ENCODE peak calls at places on chromosomes 2 and 18, in six cellular contexts. One of them, this sample, is unnamed.

GRCh38 chr18:525066-525797 is 24.7 kb upstream of the COLEC12 start:
- DNase-seq in central memory CD8-positive, alpha-beta T cell: no peak
- DNase-seq in HTR-8/SVneo: peak
- DNase-seq in NCI-H1417 treated with DMSO at 0.1 percent for 48 hours: no peak
- DNase-seq in stimulated activated CD8-positive, alpha-beta memory T cell treated with anti-CD3 and anti-CD28 coated beads, Interleukin-15, amount 100 ng/mL, for 1 hour: no peak
- DNase-seq in right cardiac atrium: no peak
- DNase-seq in this sample: no peak

GRCh38 chr2:230972046-230972445 is 23.9 kb upstream of the SPATA3 start:
- DNase-seq in central memory CD8-positive, alpha-beta T cell: no peak
- DNase-seq in HTR-8/SVneo: no peak
- DNase-seq in NCI-H1417 treated with DMSO at 0.1 percent for 48 hours: no peak
- DNase-seq in stimulated activated CD8-positive, alpha-beta memory T cell treated with anti-CD3 and anti-CD28 coated beads, Interleukin-15, amount 100 ng/mL, for 1 hour: no peak
- DNase-seq in right cardiac atrium: no peak
- DNase-seq in this sample: no peak

GRCh38 chr18:55116855-55117254 is 157.6 kb upstream of the CCDC68 start:
- DNase-seq in central memory CD8-positive, alpha-beta T cell: no peak
- DNase-seq in HTR-8/SVneo: no peak
- DNase-seq in NCI-H1417 treated with DMSO at 0.1 percent for 48 hours: no peak
- DNase-seq in stimulated activated CD8-positive, alpha-beta memory T cell treated with anti-CD3 and anti-CD28 coated beads, Interleukin-15, amount 100 ng/mL, for 1 hour: no peak
- DNase-seq in right cardiac atrium: no peak
- DNase-seq in this sample: no peak

GRCh38 chr2:159875083-159875482 is 77.1 kb upstream of the CD302 start:
- DNase-seq in central memory CD8-positive, alpha-beta T cell: no peak
- DNase-seq in HTR-8/SVneo: no peak
- DNase-seq in NCI-H1417 treated with DMSO at 0.1 percent for 48 hours: no peak
- DNase-seq in stimulated activated CD8-positive, alpha-beta memory T cell treated with anti-CD3 and anti-CD28 coated beads, Interleukin-15, amount 100 ng/mL, for 1 hour: no peak
- DNase-seq in right cardiac atrium: no peak
- DNase-seq in this sample: no peak

GRCh38 chr2:41896186-41896846 is 151.5 kb upstream of the PKDCC start:
- DNase-seq in central memory CD8-positive, alpha-beta T cell: peak
- DNase-seq in HTR-8/SVneo: no peak
- DNase-seq in NCI-H1417 treated with DMSO at 0.1 percent for 48 hours: no peak
- DNase-seq in stimulated activated CD8-positive, alpha-beta memory T cell treated with anti-CD3 and anti-CD28 coated beads, Interleukin-15, amount 100 ng/mL, for 1 hour: no peak
- DNase-seq in right cardiac atrium: no peak
- DNase-seq in this sample: no peak

GRCh38 chr2:108588070-108588668 is 53.9 kb downstream of the LIMS1 start:
- DNase-seq in central memory CD8-positive, alpha-beta T cell: no peak
- DNase-seq in HTR-8/SVneo: no peak
- DNase-seq in NCI-H1417 treated with DMSO at 0.1 percent for 48 hours: no peak
- DNase-seq in stimulated activated CD8-positive, alpha-beta memory T cell treated with anti-CD3 and anti-CD28 coated beads, Interleukin-15, amount 100 ng/mL, for 1 hour: no peak
- DNase-seq in right cardiac atrium: no peak
- DNase-seq in this sample: no peak

GRCh38 chr2:241811209-241811951 is 2.4 kb downstream of the NEU4 start:
- DNase-seq in central memory CD8-positive, alpha-beta T cell: no peak
- DNase-seq in HTR-8/SVneo: no peak
- DNase-seq in NCI-H1417 treated with DMSO at 0.1 percent for 48 hours: no peak
- DNase-seq in stimulated activated CD8-positive, alpha-beta memory T cell treated with anti-CD3 and anti-CD28 coated beads, Interleukin-15, amount 100 ng/mL, for 1 hour: no peak
- DNase-seq in right cardiac atrium: peak
- DNase-seq in this sample: no peak

GRCh38 chr18:2918761-2919550 is 72.2 kb downstream of the EMILIN2 start:
- DNase-seq in central memory CD8-positive, alpha-beta T cell: no peak
- DNase-seq in HTR-8/SVneo: no peak
- DNase-seq in NCI-H1417 treated with DMSO at 0.1 percent for 48 hours: no peak
- DNase-seq in stimulated activated CD8-positive, alpha-beta memory T cell treated with anti-CD3 and anti-CD28 coated beads, Interleukin-15, amount 100 ng/mL, for 1 hour: no peak
- DNase-seq in right cardiac atrium: no peak
- DNase-seq in this sample: no peak

GRCh38 chr18:6150481-6150880 is 255.2 kb upstream of the TMEM200C start:
- DNase-seq in central memory CD8-positive, alpha-beta T cell: no peak
- DNase-seq in HTR-8/SVneo: no peak
- DNase-seq in NCI-H1417 treated with DMSO at 0.1 percent for 48 hours: no peak
- DNase-seq in stimulated activated CD8-positive, alpha-beta memory T cell treated with anti-CD3 and anti-CD28 coated beads, Interleukin-15, amount 100 ng/mL, for 1 hour: no peak
- DNase-seq in right cardiac atrium: no peak
- DNase-seq in this sample: no peak

GRCh38 chr2:17442334-17442733 is 75.9 kb downstream of the RAD51AP2 start:
- DNase-seq in central memory CD8-positive, alpha-beta T cell: no peak
- DNase-seq in HTR-8/SVneo: no peak
- DNase-seq in NCI-H1417 treated with DMSO at 0.1 percent for 48 hours: no peak
- DNase-seq in stimulated activated CD8-positive, alpha-beta memory T cell treated with anti-CD3 and anti-CD28 coated beads, Interleukin-15, amount 100 ng/mL, for 1 hour: no peak
- DNase-seq in right cardiac atrium: no peak
- DNase-seq in this sample: no peak

GRCh38 chr2:230410861-230411464 is 5.0 kb upstream of the SP100 start:
- DNase-seq in central memory CD8-positive, alpha-beta T cell: no peak
- DNase-seq in HTR-8/SVneo: no peak
- DNase-seq in NCI-H1417 treated with DMSO at 0.1 percent for 48 hours: no peak
- DNase-seq in stimulated activated CD8-positive, alpha-beta memory T cell treated with anti-CD3 and anti-CD28 coated beads, Interleukin-15, amount 100 ng/mL, for 1 hour: no peak
- DNase-seq in right cardiac atrium: peak
- DNase-seq in this sample: no peak

GRCh38 chr18:26227051-26227672 is 917 bp downstream of the TAF4B start:
- DNase-seq in central memory CD8-positive, alpha-beta T cell: no peak
- DNase-seq in HTR-8/SVneo: peak
- DNase-seq in NCI-H1417 treated with DMSO at 0.1 percent for 48 hours: no peak
- DNase-seq in stimulated activated CD8-positive, alpha-beta memory T cell treated with anti-CD3 and anti-CD28 coated beads, Interleukin-15, amount 100 ng/mL, for 1 hour: no peak
- DNase-seq in right cardiac atrium: no peak
- DNase-seq in this sample: no peak

GRCh38 chr2:8125741-8126691 is 555.8 kb upstream of the ID2 start:
- DNase-seq in central memory CD8-positive, alpha-beta T cell: no peak
- DNase-seq in HTR-8/SVneo: no peak
- DNase-seq in NCI-H1417 treated with DMSO at 0.1 percent for 48 hours: no peak
- DNase-seq in stimulated activated CD8-positive, alpha-beta memory T cell treated with anti-CD3 and anti-CD28 coated beads, Interleukin-15, amount 100 ng/mL, for 1 hour: no peak
- DNase-seq in right cardiac atrium: peak
- DNase-seq in this sample: no peak

GRCh38 chr2:42964444-42965081 is 172.2 kb upstream of the HAAO start:
- DNase-seq in central memory CD8-positive, alpha-beta T cell: no peak
- DNase-seq in HTR-8/SVneo: peak
- DNase-seq in NCI-H1417 treated with DMSO at 0.1 percent for 48 hours: no peak
- DNase-seq in stimulated activated CD8-positive, alpha-beta memory T cell treated with anti-CD3 and anti-CD28 coated beads, Interleukin-15, amount 100 ng/mL, for 1 hour: no peak
- DNase-seq in right cardiac atrium: peak
- DNase-seq in this sample: no peak

GRCh38 chr2:181774601-181775179 is 94.4 kb upstream of the NEUROD1 start:
- DNase-seq in central memory CD8-positive, alpha-beta T cell: no peak
- DNase-seq in HTR-8/SVneo: no peak
- DNase-seq in NCI-H1417 treated with DMSO at 0.1 percent for 48 hours: no peak
- DNase-seq in stimulated activated CD8-positive, alpha-beta memory T cell treated with anti-CD3 and anti-CD28 coated beads, Interleukin-15, amount 100 ng/mL, for 1 hour: no peak
- DNase-seq in right cardiac atrium: no peak
- DNase-seq in this sample: no peak

GRCh38 chr2:28348149-28348567 is 44.5 kb upstream of the FOSL2 start:
- DNase-seq in central memory CD8-positive, alpha-beta T cell: peak
- DNase-seq in HTR-8/SVneo: no peak
- DNase-seq in NCI-H1417 treated with DMSO at 0.1 percent for 48 hours: no peak
- DNase-seq in stimulated activated CD8-positive, alpha-beta memory T cell treated with anti-CD3 and anti-CD28 coated beads, Interleukin-15, amount 100 ng/mL, for 1 hour: peak
- DNase-seq in right cardiac atrium: peak
- DNase-seq in this sample: no peak

GRCh38 chr18:63257453-63257852 is 62.1 kb downstream of the BCL2 start:
- DNase-seq in central memory CD8-positive, alpha-beta T cell: no peak
- DNase-seq in HTR-8/SVneo: no peak
- DNase-seq in NCI-H1417 treated with DMSO at 0.1 percent for 48 hours: no peak
- DNase-seq in stimulated activated CD8-positive, alpha-beta memory T cell treated with anti-CD3 and anti-CD28 coated beads, Interleukin-15, amount 100 ng/mL, for 1 hour: no peak
- DNase-seq in right cardiac atrium: no peak
- DNase-seq in this sample: no peak

GRCh38 chr2:58515827-58516574 is 274.9 kb upstream of the FANCL start:
- DNase-seq in central memory CD8-positive, alpha-beta T cell: no peak
- DNase-seq in HTR-8/SVneo: no peak
- DNase-seq in NCI-H1417 treated with DMSO at 0.1 percent for 48 hours: no peak
- DNase-seq in stimulated activated CD8-positive, alpha-beta memory T cell treated with anti-CD3 and anti-CD28 coated beads, Interleukin-15, amount 100 ng/mL, for 1 hour: no peak
- DNase-seq in right cardiac atrium: no peak
- DNase-seq in this sample: no peak

GRCh38 chr2:18599509-18600254 is 10.3 kb upstream of the NT5C1B start:
- DNase-seq in central memory CD8-positive, alpha-beta T cell: no peak
- DNase-seq in HTR-8/SVneo: no peak
- DNase-seq in NCI-H1417 treated with DMSO at 0.1 percent for 48 hours: no peak
- DNase-seq in stimulated activated CD8-positive, alpha-beta memory T cell treated with anti-CD3 and anti-CD28 coated beads, Interleukin-15, amount 100 ng/mL, for 1 hour: no peak
- DNase-seq in right cardiac atrium: no peak
- DNase-seq in this sample: no peak

GRCh38 chr2:170369894-170370293 is 191.9 kb downstream of the MYO3B start:
- DNase-seq in central memory CD8-positive, alpha-beta T cell: no peak
- DNase-seq in HTR-8/SVneo: no peak
- DNase-seq in NCI-H1417 treated with DMSO at 0.1 percent for 48 hours: no peak
- DNase-seq in stimulated activated CD8-positive, alpha-beta memory T cell treated with anti-CD3 and anti-CD28 coated beads, Interleukin-15, amount 100 ng/mL, for 1 hour: no peak
- DNase-seq in right cardiac atrium: no peak
- DNase-seq in this sample: no peak

GRCh38 chr2:288002-288742 is at the start of gene ALKAL2:
- DNase-seq in central memory CD8-positive, alpha-beta T cell: no peak
- DNase-seq in HTR-8/SVneo: no peak
- DNase-seq in NCI-H1417 treated with DMSO at 0.1 percent for 48 hours: no peak
- DNase-seq in stimulated activated CD8-positive, alpha-beta memory T cell treated with anti-CD3 and anti-CD28 coated beads, Interleukin-15, amount 100 ng/mL, for 1 hour: no peak
- DNase-seq in right cardiac atrium: peak
- DNase-seq in this sample: peak

GRCh38 chr2:174632847-174633620 is 35.4 kb upstream of the WIPF1 start:
- DNase-seq in central memory CD8-positive, alpha-beta T cell: no peak
- DNase-seq in HTR-8/SVneo: no peak
- DNase-seq in NCI-H1417 treated with DMSO at 0.1 percent for 48 hours: no peak
- DNase-seq in stimulated activated CD8-positive, alpha-beta memory T cell treated with anti-CD3 and anti-CD28 coated beads, Interleukin-15, amount 100 ng/mL, for 1 hour: no peak
- DNase-seq in right cardiac atrium: no peak
- DNase-seq in this sample: no peak

GRCh38 chr2:213001285-213001910 is 150.0 kb downstream of the IKZF2 start:
- DNase-seq in central memory CD8-positive, alpha-beta T cell: no peak
- DNase-seq in HTR-8/SVneo: no peak
- DNase-seq in NCI-H1417 treated with DMSO at 0.1 percent for 48 hours: no peak
- DNase-seq in stimulated activated CD8-positive, alpha-beta memory T cell treated with anti-CD3 and anti-CD28 coated beads, Interleukin-15, amount 100 ng/mL, for 1 hour: no peak
- DNase-seq in right cardiac atrium: no peak
- DNase-seq in this sample: no peak

GRCh38 chr2:41869542-41870256 is 178.1 kb upstream of the PKDCC start:
- DNase-seq in central memory CD8-positive, alpha-beta T cell: peak
- DNase-seq in HTR-8/SVneo: peak
- DNase-seq in NCI-H1417 treated with DMSO at 0.1 percent for 48 hours: no peak
- DNase-seq in stimulated activated CD8-positive, alpha-beta memory T cell treated with anti-CD3 and anti-CD28 coated beads, Interleukin-15, amount 100 ng/mL, for 1 hour: peak
- DNase-seq in right cardiac atrium: peak
- DNase-seq in this sample: peak

GRCh38 chr2:25078171-25079049 is 36.5 kb downstream of the EFR3B start:
- DNase-seq in central memory CD8-positive, alpha-beta T cell: no peak
- DNase-seq in HTR-8/SVneo: peak
- DNase-seq in NCI-H1417 treated with DMSO at 0.1 percent for 48 hours: no peak
- DNase-seq in stimulated activated CD8-positive, alpha-beta memory T cell treated with anti-CD3 and anti-CD28 coated beads, Interleukin-15, amount 100 ng/mL, for 1 hour: no peak
- DNase-seq in right cardiac atrium: peak
- DNase-seq in this sample: no peak

This sample was measured in progenitor cell of endocrine pancreas.